ENCODE peak calls at places on chromosomes 1 and 21, in six cellular contexts. One of them, this sample, is unnamed.

GRCh38 chr1:88731475-88731874 is 47.4 kb downstream of the PKN2 start:
- DNase-seq in A549: peak; percentile 3
- DNase-seq in endothelial cell of umbilical vein: peak; percentile 85
- DNase-seq in K562: no peak
- DNase-seq in HepG2: no peak
- DNase-seq in GM12878: no peak
- DNase-seq in this sample: no peak

GRCh38 chr1:153122831-153123421 is 9.6 kb upstream of the SPRR2F start:
- DNase-seq in GM12878: peak; percentile 40
- DNase-seq in K562: no peak
- DNase-seq in A549: no peak
- DNase-seq in endothelial cell of umbilical vein: no peak
- DNase-seq in HepG2: no peak
- DNase-seq in this sample: no peak

GRCh38 chr21:46545911-46546310 is 59.0 kb downstream of the S100B start:
- DNase-seq in GM12878: no peak
- DNase-seq in K562: no peak
- DNase-seq in endothelial cell of umbilical vein: no peak
- DNase-seq in A549: no peak
- DNase-seq in HepG2: no peak
- DNase-seq in this sample: no peak

GRCh38 chr1:177812650-177813049 is 157.2 kb downstream of the SEC16B start:
- DNase-seq in A549: no peak
- DNase-seq in GM12878: no peak
- DNase-seq in endothelial cell of umbilical vein: no peak
- DNase-seq in HepG2: no peak
- DNase-seq in K562: no peak
- DNase-seq in this sample: no peak

GRCh38 chr1:233459470-233459945 is 132.0 kb downstream of the MAP3K21 start:
- DNase-seq in HepG2: no peak
- DNase-seq in K562: no peak
- DNase-seq in GM12878: peak; percentile 83
- DNase-seq in endothelial cell of umbilical vein: no peak
- DNase-seq in A549: no peak
- DNase-seq in this sample: no peak

GRCh38 chr1:169487561-169487960 is 1.8 kb upstream of the SLC19A2 start:
- DNase-seq in A549: no peak
- DNase-seq in K562: no peak
- DNase-seq in GM12878: no peak
- DNase-seq in HepG2: no peak
- DNase-seq in endothelial cell of umbilical vein: no peak
- DNase-seq in this sample: no peak

GRCh38 chr1:109537450-109538178 is 2.1 kb upstream of the GPR61 start:
- DNase-seq in HepG2: no peak
- DNase-seq in K562: no peak
- DNase-seq in endothelial cell of umbilical vein: no peak
- DNase-seq in GM12878: no peak
- DNase-seq in A549: no peak
- DNase-seq in this sample: no peak

GRCh38 chr1:93013311-93014091 is 52.2 kb upstream of the DIPK1A start:
- DNase-seq in K562: no peak
- DNase-seq in endothelial cell of umbilical vein: no peak
- DNase-seq in A549: no peak
- DNase-seq in GM12878: no peak
- DNase-seq in HepG2: no peak
- DNase-seq in this sample: no peak

GRCh38 chr1:207188901-207189300 is 84.9 kb downstream of the C4BPA start:
- DNase-seq in HepG2: no peak
- DNase-seq in K562: no peak
- DNase-seq in endothelial cell of umbilical vein: peak; percentile 38
- DNase-seq in GM12878: no peak
- DNase-seq in A549: no peak
- DNase-seq in this sample: no peak

GRCh38 chr1:31981976-31982375 is 31.7 kb upstream of the KHDRBS1 start:
- DNase-seq in K562: no peak
- DNase-seq in A549: no peak
- DNase-seq in GM12878: no peak
- DNase-seq in HepG2: no peak
- DNase-seq in endothelial cell of umbilical vein: no peak
- DNase-seq in this sample: no peak

GRCh38 chr21:42599486-42599885 is 53.9 kb upstream of the PDE9A start:
- DNase-seq in endothelial cell of umbilical vein: no peak
- DNase-seq in K562: no peak
- DNase-seq in GM12878: no peak
- DNase-seq in HepG2: no peak
- DNase-seq in A549: no peak
- DNase-seq in this sample: no peak

GRCh38 chr1:116110507-116111195 is 548 bp upstream of the MAB21L3 start:
- DNase-seq in K562: no peak
- DNase-seq in GM12878: peak; percentile 46
- DNase-seq in A549: no peak
- DNase-seq in HepG2: peak; percentile 54
- DNase-seq in endothelial cell of umbilical vein: no peak
- DNase-seq in this sample: peak; percentile 48
- TF ChIP-seq MYC in K562: no peak
- TF ChIP-seq MYC in GM12878: no peak
- TF ChIP-seq MYC in A549: no peak
- TF ChIP-seq MYC in HepG2: no peak
- TF ChIP-seq MYC in endothelial cell of umbilical vein: no peak
- TF ChIP-seq MYC in this sample: peak; percentile 26

DNA sequence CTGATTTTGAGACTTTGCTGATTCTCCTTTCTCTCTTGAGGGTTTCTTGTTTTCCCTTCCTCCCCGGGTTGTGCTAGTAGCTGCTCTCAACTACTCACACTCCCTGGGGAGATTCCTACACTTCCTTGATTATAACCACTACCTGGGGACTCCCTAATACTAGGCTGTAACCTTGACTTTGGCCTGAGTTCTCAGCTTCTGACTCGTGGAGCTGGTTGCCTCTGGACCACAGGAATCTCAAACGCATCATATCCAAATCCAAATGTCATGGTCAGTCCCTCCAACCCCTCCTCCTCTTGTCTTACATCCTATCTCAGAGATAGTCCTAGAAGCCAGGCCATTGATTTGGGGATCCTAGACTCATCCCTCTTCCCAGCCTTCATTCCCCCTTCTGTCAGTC is 12.0 kb downstream of the MOV10 start:
- DNase-seq in K562: no peak
- DNase-seq in GM12878: no peak
- DNase-seq in HepG2: no peak
- DNase-seq in endothelial cell of umbilical vein: no peak
- DNase-seq in A549: no peak
- DNase-seq in this sample: no peak
- TF ChIP-seq MYC in K562: no peak
- TF ChIP-seq MYC in GM12878: no peak
- TF ChIP-seq MYC in HepG2: no peak
- TF ChIP-seq MYC in endothelial cell of umbilical vein: no peak
- TF ChIP-seq MYC in A549: no peak
- TF ChIP-seq MYC in this sample: no peak

DNA sequence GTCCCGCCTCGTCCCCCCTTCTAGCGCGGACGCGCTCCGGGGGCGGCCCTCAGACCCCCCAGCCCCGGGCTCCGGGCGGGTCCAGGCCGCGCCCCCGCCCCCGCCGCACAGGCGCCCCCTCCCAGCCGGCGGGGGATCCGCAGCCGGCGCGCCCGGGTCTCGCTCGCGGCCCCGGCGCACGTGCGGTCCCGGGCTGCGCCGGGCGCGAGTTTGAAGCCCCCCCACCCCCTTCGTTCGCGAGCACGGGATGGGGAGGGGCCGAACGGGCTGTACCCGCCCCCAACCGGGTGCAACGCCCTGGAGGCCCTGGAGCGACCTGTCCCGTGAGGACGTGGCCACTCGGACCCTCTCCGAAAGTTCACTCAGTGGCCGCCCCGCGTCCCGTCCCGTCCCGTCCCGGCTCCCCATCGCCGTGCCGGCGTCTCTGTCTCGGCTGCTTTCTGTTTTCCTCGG is 796 bp downstream of the PTPRF start:
- DNase-seq in endothelial cell of umbilical vein: peak; percentile 44
- DNase-seq in K562: peak; percentile 85
- DNase-seq in GM12878: no peak
- DNase-seq in A549: peak; percentile 37
- DNase-seq in HepG2: no peak
- DNase-seq in this sample: no peak
- TF ChIP-seq MYC in endothelial cell of umbilical vein: no peak
- TF ChIP-seq MYC in K562: no peak
- TF ChIP-seq MYC in GM12878: no peak
- TF ChIP-seq MYC in A549: no peak
- TF ChIP-seq MYC in HepG2: peak; percentile 67
- TF ChIP-seq MYC in this sample: no peak

GRCh38 chr21:39003982-39004775 is 179.1 kb downstream of the PSMG1 start:
- DNase-seq in HepG2: no peak
- DNase-seq in endothelial cell of umbilical vein: peak; percentile 74
- DNase-seq in A549: no peak
- DNase-seq in GM12878: no peak
- DNase-seq in K562: no peak
- DNase-seq in this sample: peak; percentile 30
- TF ChIP-seq MYC in HepG2: no peak
- TF ChIP-seq MYC in endothelial cell of umbilical vein: no peak
- TF ChIP-seq MYC in A549: no peak
- TF ChIP-seq MYC in GM12878: no peak
- TF ChIP-seq MYC in K562: no peak
- TF ChIP-seq MYC in this sample: no peak

GRCh38 chr1:22237433-22238093 is 94.7 kb upstream of the WNT4 start:
- DNase-seq in K562: no peak
- DNase-seq in GM12878: no peak
- DNase-seq in HepG2: no peak
- DNase-seq in endothelial cell of umbilical vein: no peak
- DNase-seq in A549: no peak
- DNase-seq in this sample: peak; percentile 40
- TF ChIP-seq MYC in K562: no peak
- TF ChIP-seq MYC in GM12878: no peak
- TF ChIP-seq MYC in HepG2: no peak
- TF ChIP-seq MYC in endothelial cell of umbilical vein: no peak
- TF ChIP-seq MYC in A549: no peak
- TF ChIP-seq MYC in this sample: no peak

GRCh38 chr21:28516011-28516410 is 476.7 kb downstream of the LTN1 start:
- DNase-seq in GM12878: no peak
- DNase-seq in HepG2: no peak
- DNase-seq in A549: no peak
- DNase-seq in endothelial cell of umbilical vein: no peak
- DNase-seq in K562: no peak
- DNase-seq in this sample: no peak

GRCh38 chr21:28513450-28513849 is 479.2 kb downstream of the LTN1 start:
- DNase-seq in HepG2: no peak
- DNase-seq in endothelial cell of umbilical vein: no peak
- DNase-seq in A549: no peak
- DNase-seq in K562: no peak
- DNase-seq in GM12878: no peak
- DNase-seq in this sample: no peak

GRCh38 chr21:28518620-28519019 is 474.1 kb downstream of the LTN1 start:
- DNase-seq in A549: no peak
- DNase-seq in GM12878: no peak
- DNase-seq in K562: no peak
- DNase-seq in HepG2: no peak
- DNase-seq in endothelial cell of umbilical vein: peak; percentile 79
- DNase-seq in this sample: no peak

GRCh38 chr21:28521932-28522826 is 470.5 kb downstream of the LTN1 start:
- DNase-seq in HepG2: no peak
- DNase-seq in A549: no peak
- DNase-seq in K562: no peak
- DNase-seq in GM12878: no peak
- DNase-seq in endothelial cell of umbilical vein: peak; percentile 88
- DNase-seq in this sample: peak; percentile 8

GRCh38 chr21:28516996-28517592 is 475.6 kb downstream of the LTN1 start:
- DNase-seq in A549: peak; percentile 2
- DNase-seq in GM12878: peak; percentile 8
- DNase-seq in endothelial cell of umbilical vein: peak; percentile 32
- DNase-seq in K562: no peak
- DNase-seq in HepG2: peak; percentile 60
- DNase-seq in this sample: peak; percentile 58
- TF ChIP-seq MYC in A549: no peak
- TF ChIP-seq MYC in GM12878: no peak
- TF ChIP-seq MYC in endothelial cell of umbilical vein: no peak
- TF ChIP-seq MYC in K562: no peak
- TF ChIP-seq MYC in HepG2: no peak
- TF ChIP-seq MYC in this sample: no peak

GRCh38 chr1:94094466-94095111 is 26.4 kb downstream of the ABCA4 start:
- DNase-seq in A549: no peak
- DNase-seq in HepG2: no peak
- DNase-seq in K562: no peak
- DNase-seq in endothelial cell of umbilical vein: peak; percentile 96
- DNase-seq in GM12878: no peak
- DNase-seq in this sample: no peak
- TF ChIP-seq MYC in A549: no peak
- TF ChIP-seq MYC in HepG2: no peak
- TF ChIP-seq MYC in K562: no peak
- TF ChIP-seq MYC in endothelial cell of umbilical vein: no peak
- TF ChIP-seq MYC in GM12878: no peak
- TF ChIP-seq MYC in this sample: no peak

GRCh38 chr1:7301346-7301993 is 469.6 kb upstream of the VAMP3 start:
- DNase-seq in HepG2: no peak
- DNase-seq in K562: no peak
- DNase-seq in endothelial cell of umbilical vein: no peak
- DNase-seq in A549: no peak
- DNase-seq in GM12878: no peak
- DNase-seq in this sample: no peak

GRCh38 chr1:7299994-7300393 is 471.1 kb upstream of the VAMP3 start:
- DNase-seq in A549: peak; percentile 38
- DNase-seq in GM12878: no peak
- DNase-seq in HepG2: no peak
- DNase-seq in endothelial cell of umbilical vein: peak; percentile 70
- DNase-seq in K562: no peak
- DNase-seq in this sample: no peak

GRCh38 chr1:7302126-7302525 is 469.0 kb upstream of the VAMP3 start:
- DNase-seq in GM12878: no peak
- DNase-seq in K562: no peak
- DNase-seq in endothelial cell of umbilical vein: no peak
- DNase-seq in A549: no peak
- DNase-seq in HepG2: no peak
- DNase-seq in this sample: no peak

GRCh38 chr1:7299329-7299799 is 471.7 kb upstream of the VAMP3 start:
- DNase-seq in K562: no peak
- DNase-seq in GM12878: no peak
- DNase-seq in A549: peak; percentile 65
- DNase-seq in HepG2: no peak
- DNase-seq in endothelial cell of umbilical vein: peak; percentile 93
- DNase-seq in this sample: no peak

GRCh38 chr1:7300893-7301292 is 470.2 kb upstream of the VAMP3 start:
- DNase-seq in A549: peak; percentile 81
- DNase-seq in GM12878: no peak
- DNase-seq in K562: no peak
- DNase-seq in endothelial cell of umbilical vein: peak; percentile 18
- DNase-seq in HepG2: peak; percentile 58
- DNase-seq in this sample: no peak
- TF ChIP-seq MYC in A549: no peak
- TF ChIP-seq MYC in GM12878: no peak
- TF ChIP-seq MYC in K562: no peak
- TF ChIP-seq MYC in endothelial cell of umbilical vein: no peak
- TF ChIP-seq MYC in HepG2: no peak
- TF ChIP-seq MYC in this sample: no peak

DNA sequence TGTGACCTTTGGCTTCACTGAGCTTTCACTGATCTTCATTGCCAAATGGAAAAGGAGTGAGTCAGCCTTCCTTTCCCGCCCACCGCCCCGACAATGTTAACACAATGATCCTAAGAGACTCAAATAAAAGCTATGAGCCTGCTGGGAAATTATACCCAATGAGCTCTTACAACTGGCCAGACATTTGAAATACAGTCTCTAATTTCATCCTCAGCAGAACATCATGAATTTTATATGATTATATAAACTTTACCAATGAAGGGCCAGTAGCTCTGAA is 252.5 kb downstream of the SIPA1L2 start:
- DNase-seq in endothelial cell of umbilical vein: peak; percentile 83
- DNase-seq in A549: no peak
- DNase-seq in HepG2: peak; percentile 12
- DNase-seq in GM12878: no peak
- DNase-seq in K562: no peak
- DNase-seq in this sample: no peak
- TF ChIP-seq MYC in endothelial cell of umbilical vein: no peak
- TF ChIP-seq MYC in A549: no peak
- TF ChIP-seq MYC in HepG2: no peak
- TF ChIP-seq MYC in GM12878: no peak
- TF ChIP-seq MYC in K562: no peak
- TF ChIP-seq MYC in this sample: no peak